ENCODE peak calls at places on chromosomes 1 and 21, in six cellular contexts. H is hepatocyte; V is CD8-positive, alpha-beta memory T cell; M is upper lobe of right lung; K is CD8-positive, alpha-beta T cell; O is heart right ventricle. L is an unnamed sample. For H3K4me1 and H3K36me3, the result is how much of the 10 kb centered on the place peaks cover.

GRCh38 chr1:212432163-212432705 is 486 bp upstream of the NENF start:
- DNase-seq in H (no peak), V (no peak), M (no peak), K (no peak), O (no peak), L (no peak)

GRCh38 chr21:27077501-27077900 is 110.6 kb upstream of the ADAMTS5 start:
- DNase-seq in H (no peak), V (no peak), M (no peak), K (no peak), O (no peak), L (no peak)

GRCh38 chr1:201000391-201000790 is 23.1 kb downstream of the KIF21B start:
- DNase-seq in H (no peak), V (no peak), M (no peak), K (no peak), O (no peak), L (no peak)

GRCh38 chr1:235051521-235051920 is 77.1 kb downstream of the TOMM20 start:
- DNase-seq in H (no peak), V (no peak), M (peak), K (no peak), O (no peak), L (peak)

GRCh38 chr1:231937013-231937754 is 310.6 kb downstream of the DISC1 start:
- DNase-seq in H (peak), V (no peak), M (peak), K (no peak), O (peak), L (peak)

GRCh38 chr1:248618878-248619277 is 16.0 kb downstream of the OR2T11 start:
- DNase-seq in H (no peak), V (no peak), M (no peak), K (no peak), O (no peak), L (peak)

GRCh38 chr1:51693420-51694144 is 76.7 kb downstream of the OSBPL9 start:
- DNase-seq in H (no peak), V (no peak), M (no peak), K (no peak), O (no peak), L (no peak)

GRCh38 chr1:219771039-219771438 is 157.3 kb downstream of the SLC30A10 start:
- DNase-seq in H (peak), V (no peak), M (no peak), K (no peak), O (no peak), L (no peak)

GRCh38 chr1:197272791-197273190 is 4.7 kb downstream of the CRB1 start:
- DNase-seq in H (no peak), V (no peak), M (no peak), K (no peak), O (no peak), L (no peak)

GRCh38 chr1:61361971-61362370 is 279.6 kb downstream of the NFIA start:
- DNase-seq in H (no peak), V (no peak), M (no peak), K (no peak), O (no peak), L (no peak)

GRCh38 chr1:53733975-53734649 is 4.9 kb downstream of the GLIS1 start:
- DNase-seq in H (no peak), V (no peak), M (no peak), K (no peak), O (no peak), L (no peak)
- H3K4me3 ChIP-seq in H (no peak), V (no peak), M (no peak), K (no peak), O (no peak), L (no peak)

GRCh38 chr1:9281071-9281827 is 11.4 kb upstream of the SPSB1 start:
- DNase-seq in H (no peak), V (no peak), M (no peak), K (no peak), O (no peak), L (no peak)

GRCh38 chr1:9280015-9280860 is 12.5 kb upstream of the SPSB1 start:
- DNase-seq in H (peak), V (no peak), M (no peak), K (no peak), O (no peak), L (no peak)

GRCh38 chr1:9278114-9278513 is 14.6 kb upstream of the SPSB1 start:
- DNase-seq in H (no peak), V (no peak), M (no peak), K (no peak), O (no peak), L (no peak)

GRCh38 chr1:9278585-9279153 is 14.0 kb upstream of the SPSB1 start:
- DNase-seq in H (no peak), V (no peak), M (no peak), K (no peak), O (no peak), L (no peak)

DNA sequence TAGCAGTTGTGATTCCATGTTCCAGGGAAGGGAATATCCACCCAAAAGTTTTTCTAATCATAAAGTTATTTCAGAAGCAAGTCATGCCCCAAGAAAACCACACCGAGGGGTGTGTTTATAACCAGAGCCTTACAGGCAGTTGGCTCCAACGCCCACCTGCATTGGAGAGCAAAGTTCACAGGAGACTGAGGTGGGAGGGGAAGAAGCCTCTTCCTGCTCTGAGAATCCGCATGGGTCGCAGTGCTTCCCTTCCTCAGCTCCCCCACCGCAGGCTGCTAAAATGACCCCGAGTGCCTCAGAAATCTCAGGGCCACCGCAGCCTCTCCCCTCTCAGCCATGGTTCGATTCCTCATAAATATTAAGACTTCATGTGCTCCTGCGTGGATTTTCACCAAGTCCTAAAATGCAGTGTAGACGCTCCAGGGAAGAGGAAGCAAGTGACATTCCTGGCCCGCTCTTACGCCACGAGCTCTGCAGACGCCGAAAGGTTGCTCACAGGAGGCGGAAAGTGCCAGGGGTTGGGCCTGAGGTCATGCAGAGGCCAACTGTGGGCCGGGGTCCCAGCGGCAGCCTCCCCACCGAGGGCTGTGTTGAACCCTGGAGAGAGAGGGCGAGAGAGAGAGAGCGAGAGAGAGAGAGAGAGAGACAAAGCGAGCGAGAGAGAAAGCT is 13.4 kb upstream of the SPSB1 start:
- DNase-seq in H (peak), V (no peak), M (no peak), K (no peak), O (no peak), L (no peak)
- H3K4me1 ChIP-seq in H (under half), V (under half), M (under half), K (under half), O (half or more), L (under half)

GRCh38 chr1:79760521-79760920 is 754.0 kb upstream of the ADGRL4 start:
- DNase-seq in H (no peak), V (no peak), M (no peak), K (no peak), O (no peak), L (no peak)
- H3K36me3 ChIP-seq in H (under half), V (under half), M (under half), K (under half), O (under half), L (under half)

GRCh38 chr1:111141245-111141644 is 1.2 kb downstream of the CEPT1 start:
- DNase-seq in H (no peak), V (no peak), M (no peak), K (no peak), O (no peak), L (no peak)

GRCh38 chr1:111139956-111140679 is at the start of the genes CEPT1 and DRAM2:
- DNase-seq in H (peak), V (peak), M (peak), K (peak), O (peak), L (peak)

GRCh38 chr1:111142358-111142975 is 2.4 kb downstream of the CEPT1 start:
- DNase-seq in H (no peak), V (no peak), M (no peak), K (no peak), O (no peak), L (no peak)

GRCh38 chr1:111140680-111140967 is 601 bp downstream of the CEPT1 start:
- DNase-seq in H (peak), V (no peak), M (no peak), K (no peak), O (no peak), L (no peak)

GRCh38 chr1:111141803-111142202 is 1.8 kb downstream of the CEPT1 start:
- DNase-seq in H (peak), V (no peak), M (no peak), K (no peak), O (no peak), L (no peak)
- H3K4me3 ChIP-seq in H (peak), V (no peak), M (peak), K (no peak), O (peak), L (peak)

GRCh38 chr1:12549460-12550349 is 68.3 kb downstream of the DHRS3 start:
- DNase-seq in H (peak), V (no peak), M (peak), K (no peak), O (peak), L (peak)

GRCh38 chr1:12548279-12549105 is 69.5 kb downstream of the DHRS3 start:
- DNase-seq in H (no peak), V (no peak), M (no peak), K (no peak), O (no peak), L (peak)

GRCh38 chr1:12549106-12549459 is 68.9 kb downstream of the DHRS3 start:
- DNase-seq in H (no peak), V (no peak), M (peak), K (no peak), O (no peak), L (peak)

GRCh38 chr1:12546771-12547585 is 71.0 kb downstream of the DHRS3 start:
- DNase-seq in H (no peak), V (no peak), M (peak), K (no peak), O (peak), L (peak)

GRCh38 chr1:12547586-12548225 is 70.3 kb downstream of the DHRS3 start:
- DNase-seq in H (no peak), V (no peak), M (peak), K (no peak), O (no peak), L (peak)
- H3K4me1 ChIP-seq in H (under half), V (under half), M (under half), K (under half), O (under half), L (under half)

DNA sequence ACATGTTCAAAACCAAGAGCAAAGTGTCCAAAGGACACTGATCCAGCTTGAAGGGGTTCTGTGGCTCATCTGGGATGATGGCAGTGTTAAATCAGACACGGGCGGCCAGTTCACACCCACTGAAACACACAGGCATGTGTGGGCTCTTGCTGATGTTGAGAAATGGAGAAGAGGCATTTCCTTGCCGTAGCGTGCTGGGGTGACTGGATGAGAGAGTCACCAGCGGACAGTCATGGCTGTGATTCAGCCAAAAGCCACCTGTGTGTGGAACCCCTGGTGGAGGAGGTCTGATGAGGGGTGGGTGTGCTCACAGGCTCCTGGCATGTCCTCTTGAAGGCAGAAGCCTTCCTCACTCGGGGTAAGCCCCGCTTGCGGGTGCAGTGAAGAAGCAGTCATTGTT is 7.2 kb downstream of the C1orf35 start:
- DNase-seq in H (no peak), V (no peak), M (no peak), K (no peak), O (no peak), L (no peak)
- H3K36me3 ChIP-seq in H (under half), V (under half), M (half or more), K (under half), O (under half), L (half or more)

DNA sequence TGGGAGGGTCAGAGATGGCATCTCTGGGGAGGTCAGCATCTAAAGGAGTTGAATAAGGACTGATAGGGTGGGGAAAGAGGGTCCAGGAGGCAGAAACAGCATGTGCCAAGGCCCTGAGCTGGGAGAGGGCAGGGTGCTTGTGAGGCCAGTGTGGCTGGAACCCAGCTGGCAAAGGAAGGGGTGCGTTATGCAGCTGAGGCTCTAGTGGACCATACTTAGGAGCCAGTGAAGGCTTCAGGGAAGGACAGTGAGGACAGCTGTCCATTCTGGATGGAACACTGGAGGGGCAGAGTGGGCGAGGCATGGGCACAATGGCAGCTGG is 57.1 kb upstream of the RPL11 start:
- DNase-seq in H (no peak), V (no peak), M (no peak), K (no peak), O (no peak), L (no peak)
- H3K4me3 ChIP-seq in H (no peak), V (peak), M (no peak), K (no peak), O (no peak), L (no peak)

GRCh38 chr21:38308785-38309119 is 52.0 kb downstream of the KCNJ15 start:
- DNase-seq in H (no peak), V (no peak), M (no peak), K (no peak), O (no peak), L (no peak)
- H3K4me1 ChIP-seq in H (under half), V (under half), M (under half), K (under half), O (half or more), L (under half)

GRCh38 chr1:17096584-17096983 is 22.7 kb downstream of the PADI2 start:
- DNase-seq in H (no peak), V (no peak), M (no peak), K (no peak), O (no peak), L (no peak)

GRCh38 chr1:17099941-17100340 is 19.3 kb downstream of the PADI2 start:
- DNase-seq in H (no peak), V (no peak), M (no peak), K (no peak), O (no peak), L (no peak)

GRCh38 chr1:17097787-17098186 is 21.5 kb downstream of the PADI2 start:
- DNase-seq in H (no peak), V (no peak), M (no peak), K (no peak), O (no peak), L (no peak)

GRCh38 chr1:17097125-17097524 is 22.1 kb downstream of the PADI2 start:
- DNase-seq in H (no peak), V (no peak), M (no peak), K (no peak), O (no peak), L (no peak)

GRCh38 chr1:17098440-17099317 is 20.6 kb downstream of the PADI2 start:
- DNase-seq in H (no peak), V (no peak), M (no peak), K (no peak), O (no peak), L (no peak)
- H3K36me3 ChIP-seq in H (under half), V (under half), M (under half), K (under half), O (under half), L (under half)

GRCh38 chr1:203284411-203285208 is 20.7 kb upstream of the BTG2 start:
- DNase-seq in H (no peak), V (no peak), M (peak), K (no peak), O (no peak), L (no peak)

GRCh38 chr1:203281851-203282661 is 23.3 kb upstream of the BTG2 start:
- DNase-seq in H (peak), V (no peak), M (no peak), K (no peak), O (no peak), L (no peak)

GRCh38 chr1:203283597-203283996 is 21.7 kb upstream of the BTG2 start:
- DNase-seq in H (no peak), V (no peak), M (no peak), K (no peak), O (no peak), L (no peak)

GRCh38 chr1:203281033-203281432 is 24.3 kb upstream of the BTG2 start:
- DNase-seq in H (peak), V (no peak), M (peak), K (no peak), O (no peak), L (no peak)

GRCh38 chr1:203282720-203283542 is 22.4 kb upstream of the BTG2 start:
- DNase-seq in H (peak), V (no peak), M (peak), K (no peak), O (no peak), L (no peak)
- H3K4me3 ChIP-seq in H (no peak), V (no peak), M (no peak), K (no peak), O (no peak), L (no peak)